ENCODE peak calls at places on chromosomes 4 and X, in eight cellular contexts. X is stimulated activated CD8-positive, alpha-beta memory T cell treated with anti-CD3 and anti-CD28 coated beads, Interleukin-15, amount 100 ng/mL, for 24 hours; E is fibroblast of lung; N is thyroid gland; A is T-helper 9 cell; Y is effector CD8-positive, alpha-beta T cell; C is HFF-Myc; T is hippocampal formation. Q is an unnamed sample.

GRCh38 chr4:153612878-153613277 is 71.2 kb upstream of the TLR2 start:
- DNase-seq in Y (no peak), T (no peak), A (no peak), N (no peak), E (no peak), X (no peak), C (no peak), Q (no peak)

GRCh38 chr4:188242041-188242440 is 102.8 kb downstream of the TRIML1 start:
- DNase-seq in T (no peak), C (no peak), Y (no peak), X (no peak), A (no peak), E (no peak), N (no peak), Q (no peak)

GRCh38 chr4:112296949-112297483 is at the start of gene ALPK1:
- DNase-seq in T (no peak), X (no peak), C (peak; percentile 80), A (no peak), E (peak; percentile 97), Y (no peak), N (no peak), Q (peak; percentile 94)

GRCh38 chrX:19981987-19982386 is 8.9 kb downstream of the BCLAF3 start:
- DNase-seq in X (no peak), N (no peak), A (no peak), E (no peak), Y (no peak), C (no peak), T (no peak), Q (peak; percentile 7)

GRCh38 chr4:83548151-83548905 is 12.4 kb downstream of the GPAT3 start:
- DNase-seq in A (peak; percentile 6), C (peak; percentile 91), X (peak; percentile 18), N (peak; percentile 53), Y (no peak), E (peak; percentile 95), T (no peak), Q (peak; percentile 95)

GRCh38 chr4:748461-748860 is 42.8 kb downstream of the PCGF3 start:
- DNase-seq in N (no peak), X (no peak), T (no peak), Y (no peak), E (no peak), C (no peak), A (no peak), Q (no peak)

GRCh38 chr4:147355849-147356248 is 125.0 kb upstream of the EDNRA start:
- DNase-seq in A (no peak), Y (no peak), N (no peak), T (no peak), C (no peak), X (no peak), E (peak; percentile 77), Q (peak; percentile 72)

GRCh38 chrX:82626978-82627377 is 881.1 kb upstream of the POU3F4 start:
- DNase-seq in C (no peak), X (no peak), E (no peak), T (no peak), Y (no peak), A (no peak), N (no peak), Q (no peak)

GRCh38 chr4:185758807-185759206 is 53.2 kb downstream of the SORBS2 start:
- DNase-seq in N (no peak), A (no peak), E (no peak), Y (no peak), X (no peak), T (no peak), C (no peak), Q (no peak)

GRCh38 chr4:181810658-181811057 is 432.5 kb upstream of the TENM3 start:
- DNase-seq in C (no peak), A (no peak), Y (no peak), E (no peak), N (no peak), T (no peak), X (no peak), Q (no peak)

GRCh38 chrX:129984196-129984962 is 1.9 kb downstream of the BCORL1 start:
- DNase-seq in Y (peak; percentile 30), T (no peak), E (no peak), N (peak; percentile 40), A (peak; percentile 46), C (no peak), X (no peak), Q (peak; percentile 45)

GRCh38 chr4:183716302-183716701 is 57.2 kb downstream of the TRAPPC11 start:
- DNase-seq in E (no peak), T (no peak), C (no peak), X (no peak), A (no peak), Y (no peak), N (peak; percentile 61), Q (no peak)

GRCh38 chrX:44904542-44905115 is 31.6 kb downstream of the KDM6A start:
- DNase-seq in C (no peak), N (no peak), A (no peak), X (no peak), Y (no peak), T (no peak), E (no peak), Q (peak; percentile 25)

GRCh38 chr4:76680934-76681333 is 217.0 kb downstream of the SOWAHB start:
- DNase-seq in C (no peak), A (no peak), X (no peak), N (no peak), T (no peak), E (no peak), Y (no peak), Q (no peak)

GRCh38 chr4:52234539-52235174 is 183.6 kb downstream of the SPATA18 start:
- DNase-seq in A (no peak), E (peak; percentile 56), Y (no peak), T (no peak), C (peak; percentile 37), X (no peak), N (peak; percentile 19), Q (peak; percentile 77)

GRCh38 chr4:98657531-98658286 is 702 bp downstream of the TSPAN5 start:
- DNase-seq in X (no peak), T (peak; percentile 80), N (peak; percentile 40), E (peak; percentile 75), A (peak; percentile 15), C (no peak), Y (no peak), Q (peak; percentile 87)

GRCh38 chr4:119490335-119490734 is 138.3 kb downstream of the PDE5A start:
- DNase-seq in Y (no peak), C (no peak), T (no peak), E (peak; percentile 66), X (no peak), A (no peak), N (no peak), Q (no peak)

GRCh38 chr4:102678107-102678506 is 82.7 kb downstream of the MANBA start:
- DNase-seq in E (no peak), N (no peak), C (no peak), X (no peak), T (no peak), A (no peak), Y (no peak), Q (no peak)

GRCh38 chr4:1502501-1502886 is 96.3 kb upstream of the NKX1-1 start:
- DNase-seq in A (no peak), N (no peak), Y (no peak), X (no peak), E (no peak), T (no peak), C (no peak), Q (no peak)

GRCh38 chr4:54213812-54214211 is 15.3 kb upstream of the PDGFRA start:
- DNase-seq in Y (no peak), N (no peak), C (no peak), A (no peak), T (no peak), X (no peak), E (peak; percentile 11), Q (no peak)

GRCh38 chr4:77095101-77095826 is 19.5 kb upstream of the CCNI start:
- DNase-seq in N (peak; percentile 82), X (peak; percentile 22), E (peak; percentile 63), C (peak; percentile 33), T (peak; percentile 57), A (peak; percentile 56), Y (peak; percentile 23), Q (peak; percentile 84)

GRCh38 chrX:90883479-90883878 is 551.2 kb upstream of the PABPC5 start:
- DNase-seq in X (no peak), C (no peak), E (no peak), A (no peak), Y (no peak), T (no peak), N (no peak), Q (no peak)

GRCh38 chr4:78675325-78675724 is 100.8 kb upstream of the BMP2K start:
- DNase-seq in N (no peak), X (no peak), Y (no peak), A (no peak), T (no peak), E (no peak), C (no peak), Q (no peak)

Q was measured in adipocyte.